ENCODE peak calls at places on chromosomes 13 and 19, in nine cellular contexts. One of them, this sample, is unnamed.

GRCh38 chr19:21587117-21587461 is 81.7 kb downstream of the ZNF429 start:
- DNase-seq in anterior cingulate cortex: no peak
- DNase-seq in amniotic stem cell: no peak
- DNase-seq in AG09309: no peak
- DNase-seq in brain pericyte: no peak
- DNase-seq in left ventricle myocardium inferior: peak
- DNase-seq in C1 segment of cervical spinal cord: no peak
- DNase-seq in SK-MEL-5: no peak
- DNase-seq in nephron progenitor cell: no peak
- DNase-seq in this sample: no peak

GRCh38 chr19:18317998-18318800 is 4.7 kb downstream of the LSM4 start:
- DNase-seq in amniotic stem cell: no peak
- DNase-seq in nephron progenitor cell: no peak
- DNase-seq in anterior cingulate cortex: no peak
- DNase-seq in left ventricle myocardium inferior: peak
- DNase-seq in brain pericyte: no peak
- DNase-seq in C1 segment of cervical spinal cord: no peak
- DNase-seq in AG09309: no peak
- DNase-seq in SK-MEL-5: no peak
- DNase-seq in this sample: no peak

GRCh38 chr13:105441406-105441805 is 1094.1 kb downstream of the EFNB2 start:
- DNase-seq in amniotic stem cell: no peak
- DNase-seq in AG09309: no peak
- DNase-seq in nephron progenitor cell: no peak
- DNase-seq in C1 segment of cervical spinal cord: no peak
- DNase-seq in left ventricle myocardium inferior: no peak
- DNase-seq in SK-MEL-5: no peak
- DNase-seq in brain pericyte: no peak
- DNase-seq in anterior cingulate cortex: no peak
- DNase-seq in this sample: no peak

GRCh38 chr13:50594276-50594970 is 249.1 kb downstream of the DLEU7 start:
- DNase-seq in AG09309: no peak
- DNase-seq in left ventricle myocardium inferior: no peak
- DNase-seq in brain pericyte: peak
- DNase-seq in anterior cingulate cortex: no peak
- DNase-seq in amniotic stem cell: no peak
- DNase-seq in nephron progenitor cell: peak
- DNase-seq in SK-MEL-5: no peak
- DNase-seq in C1 segment of cervical spinal cord: no peak
- DNase-seq in this sample: no peak

GRCh38 chr19:7705387-7706187 is 3.7 kb upstream of the FCER2 start:
- DNase-seq in brain pericyte: no peak
- DNase-seq in SK-MEL-5: no peak
- DNase-seq in C1 segment of cervical spinal cord: peak
- DNase-seq in nephron progenitor cell: no peak
- DNase-seq in anterior cingulate cortex: no peak
- DNase-seq in amniotic stem cell: no peak
- DNase-seq in left ventricle myocardium inferior: peak
- DNase-seq in AG09309: no peak
- DNase-seq in this sample: no peak

GRCh38 chr13:31756346-31756745 is 17.0 kb downstream of the RXFP2 start:
- DNase-seq in SK-MEL-5: no peak
- DNase-seq in brain pericyte: no peak
- DNase-seq in C1 segment of cervical spinal cord: no peak
- DNase-seq in left ventricle myocardium inferior: no peak
- DNase-seq in anterior cingulate cortex: no peak
- DNase-seq in amniotic stem cell: peak
- DNase-seq in AG09309: peak
- DNase-seq in nephron progenitor cell: no peak
- DNase-seq in this sample: no peak

GRCh38 chr13:21347753-21348318 is 111.3 kb downstream of the ZDHHC20 start:
- DNase-seq in SK-MEL-5: no peak
- DNase-seq in left ventricle myocardium inferior: no peak
- DNase-seq in C1 segment of cervical spinal cord: no peak
- DNase-seq in anterior cingulate cortex: no peak
- DNase-seq in AG09309: no peak
- DNase-seq in brain pericyte: no peak
- DNase-seq in amniotic stem cell: no peak
- DNase-seq in nephron progenitor cell: no peak
- DNase-seq in this sample: no peak

GRCh38 chr13:32503727-32504126 is 34.9 kb downstream of the N4BP2L2 start:
- DNase-seq in anterior cingulate cortex: no peak
- DNase-seq in nephron progenitor cell: no peak
- DNase-seq in brain pericyte: no peak
- DNase-seq in AG09309: no peak
- DNase-seq in C1 segment of cervical spinal cord: no peak
- DNase-seq in left ventricle myocardium inferior: no peak
- DNase-seq in amniotic stem cell: no peak
- DNase-seq in SK-MEL-5: no peak
- DNase-seq in this sample: no peak